ENCODE peak calls at places on chromosomes 5 and 9, in six cellular contexts. Z is MCF 10A, S is GM19239, R is mesenteric fat pad, J is pancreas, V is T-helper 17 cell. F is an unnamed sample.

GRCh38 chr9:4642351-4642750 is 19.7 kb upstream of the PLPP6 start:
- DNase-seq in V (no peak), S (no peak), J (no peak), R (no peak), Z (no peak), F (no peak)

GRCh38 chr5:142883025-142883424 is 112.8 kb downstream of the ARHGAP26 start:
- DNase-seq in J (no peak), S (no peak), V (no peak), R (no peak), Z (no peak), F (peak)

GRCh38 chr5:59769041-59769360 is 124.5 kb downstream of the PDE4D start:
- DNase-seq in S (no peak), R (no peak), V (no peak), Z (no peak), J (no peak), F (no peak)

GRCh38 chr5:18119156-18119785 is 485.0 kb downstream of the TAF11L14 start:
- DNase-seq in R (no peak), V (no peak), S (no peak), Z (no peak), J (peak), F (no peak)

GRCh38 chr5:92979716-92980115 is 601.3 kb downstream of the NR2F1-AS1 start:
- DNase-seq in S (no peak), V (no peak), R (no peak), J (no peak), Z (no peak), F (no peak)

GRCh38 chr5:19319252-19319651 is 668.7 kb downstream of the CDH18 start:
- DNase-seq in R (no peak), V (no peak), J (no peak), S (no peak), Z (no peak), F (no peak)

GRCh38 chr5:82676663-82677062 is 398.5 kb upstream of the RPS23 start:
- DNase-seq in S (no peak), V (no peak), J (no peak), Z (no peak), R (no peak), F (no peak)

GRCh38 chr9:114898741-114899140 is 31.6 kb downstream of the TNFSF8 start:
- DNase-seq in Z (no peak), S (peak), V (peak), J (no peak), R (no peak), F (peak)

GRCh38 chr5:96661841-96662724 is at the start of gene CAST:
- DNase-seq in J (peak), V (peak), S (peak), R (peak), Z (peak), F (peak)